ENCODE peak calls at places on chromosomes 3 and 15, in seven cellular contexts. One of them, this sample, is unnamed. For H3K36me3, the result is how much of the 10 kb centered on the place peaks cover.

GRCh38 chr3:38214560-38214959 is 49.2 kb downstream of the OXSR1 start:
- DNase-seq in pancreas: no peak
- DNase-seq in brain microvascular endothelial cell: no peak
- DNase-seq in heart left ventricle: no peak
- DNase-seq in mucosa of descending colon: no peak
- DNase-seq in MM.1S: no peak
- DNase-seq in CD8-positive, alpha-beta memory T cell: no peak
- DNase-seq in this sample: no peak

GRCh38 chr15:86231864-86232801 is 152.5 kb downstream of the AGBL1 start:
- DNase-seq in pancreas: peak
- DNase-seq in brain microvascular endothelial cell: peak
- DNase-seq in heart left ventricle: no peak
- DNase-seq in mucosa of descending colon: peak
- DNase-seq in MM.1S: peak
- DNase-seq in CD8-positive, alpha-beta memory T cell: peak
- DNase-seq in this sample: no peak

GRCh38 chr3:52509753-52510328 is 14.7 kb downstream of the STAB1 start:
- DNase-seq in pancreas: no peak
- DNase-seq in brain microvascular endothelial cell: no peak
- DNase-seq in heart left ventricle: no peak
- DNase-seq in mucosa of descending colon: no peak
- DNase-seq in MM.1S: peak
- DNase-seq in CD8-positive, alpha-beta memory T cell: no peak
- DNase-seq in this sample: no peak

GRCh38 chr15:85128636-85129035 is 147.0 kb downstream of the PDE8A start:
- DNase-seq in pancreas: no peak
- DNase-seq in brain microvascular endothelial cell: no peak
- DNase-seq in heart left ventricle: no peak
- DNase-seq in mucosa of descending colon: no peak
- DNase-seq in MM.1S: no peak
- DNase-seq in CD8-positive, alpha-beta memory T cell: no peak
- DNase-seq in this sample: no peak

GRCh38 chr3:195868336-195868865 is 40.0 kb downstream of the TNK2 start:
- DNase-seq in pancreas: peak
- DNase-seq in brain microvascular endothelial cell: no peak
- DNase-seq in heart left ventricle: no peak
- DNase-seq in mucosa of descending colon: no peak
- DNase-seq in MM.1S: no peak
- DNase-seq in CD8-positive, alpha-beta memory T cell: no peak
- DNase-seq in this sample: no peak

GRCh38 chr3:190294030-190294429 is 28.2 kb downstream of the CLDN1 start:
- DNase-seq in pancreas: no peak
- DNase-seq in brain microvascular endothelial cell: no peak
- DNase-seq in heart left ventricle: no peak
- DNase-seq in mucosa of descending colon: no peak
- DNase-seq in MM.1S: no peak
- DNase-seq in CD8-positive, alpha-beta memory T cell: no peak
- DNase-seq in this sample: no peak

GRCh38 chr15:101494251-101494796 is 4.8 kb upstream of the PCSK6 start:
- DNase-seq in pancreas: no peak
- DNase-seq in brain microvascular endothelial cell: no peak
- DNase-seq in heart left ventricle: no peak
- DNase-seq in mucosa of descending colon: no peak
- DNase-seq in MM.1S: no peak
- DNase-seq in CD8-positive, alpha-beta memory T cell: no peak
- DNase-seq in this sample: no peak

GRCh38 chr3:56683122-56683817 is at the start of gene TASOR:
- DNase-seq in pancreas: peak
- DNase-seq in brain microvascular endothelial cell: peak
- DNase-seq in heart left ventricle: peak
- DNase-seq in mucosa of descending colon: peak
- DNase-seq in MM.1S: peak
- DNase-seq in CD8-positive, alpha-beta memory T cell: peak
- DNase-seq in this sample: peak

GRCh38 chr15:80492409-80492808 is 88.2 kb downstream of the ARNT2 start:
- DNase-seq in pancreas: no peak
- DNase-seq in brain microvascular endothelial cell: no peak
- DNase-seq in heart left ventricle: no peak
- DNase-seq in mucosa of descending colon: no peak
- DNase-seq in MM.1S: no peak
- DNase-seq in CD8-positive, alpha-beta memory T cell: no peak
- DNase-seq in this sample: no peak

GRCh38 chr15:77016321-77016695 is 21.4 kb downstream of the PSTPIP1 start:
- DNase-seq in pancreas: no peak
- DNase-seq in brain microvascular endothelial cell: no peak
- DNase-seq in heart left ventricle: no peak
- DNase-seq in mucosa of descending colon: no peak
- DNase-seq in MM.1S: no peak
- DNase-seq in CD8-positive, alpha-beta memory T cell: no peak
- DNase-seq in this sample: no peak

GRCh38 chr3:21500834-21501233 is 250.2 kb downstream of the ZNF385D start:
- DNase-seq in pancreas: no peak
- DNase-seq in brain microvascular endothelial cell: no peak
- DNase-seq in heart left ventricle: no peak
- DNase-seq in mucosa of descending colon: no peak
- DNase-seq in MM.1S: no peak
- DNase-seq in CD8-positive, alpha-beta memory T cell: no peak
- DNase-seq in this sample: no peak

GRCh38 chr3:195867631-195868335 is 40.6 kb downstream of the TNK2 start:
- DNase-seq in pancreas: peak
- DNase-seq in brain microvascular endothelial cell: no peak
- DNase-seq in heart left ventricle: no peak
- DNase-seq in mucosa of descending colon: no peak
- DNase-seq in MM.1S: no peak
- DNase-seq in CD8-positive, alpha-beta memory T cell: no peak
- DNase-seq in this sample: no peak

GRCh38 chr3:48709051-48709461 is 8.0 kb downstream of the IP6K2 start:
- DNase-seq in pancreas: no peak
- DNase-seq in brain microvascular endothelial cell: no peak
- DNase-seq in heart left ventricle: no peak
- DNase-seq in mucosa of descending colon: no peak
- DNase-seq in MM.1S: no peak
- DNase-seq in CD8-positive, alpha-beta memory T cell: no peak
- DNase-seq in this sample: no peak

GRCh38 chr3:58102976-58103447 is 94.8 kb downstream of the FLNB start:
- DNase-seq in pancreas: peak
- DNase-seq in brain microvascular endothelial cell: no peak
- DNase-seq in heart left ventricle: no peak
- DNase-seq in mucosa of descending colon: peak
- DNase-seq in MM.1S: no peak
- DNase-seq in CD8-positive, alpha-beta memory T cell: no peak
- DNase-seq in this sample: no peak

GRCh38 chr3:58101499-58102370 is 93.5 kb downstream of the FLNB start:
- DNase-seq in pancreas: peak
- DNase-seq in brain microvascular endothelial cell: no peak
- DNase-seq in heart left ventricle: no peak
- DNase-seq in mucosa of descending colon: peak
- DNase-seq in MM.1S: no peak
- DNase-seq in CD8-positive, alpha-beta memory T cell: no peak
- DNase-seq in this sample: no peak

GRCh38 chr3:58098531-58098930 is 90.3 kb downstream of the FLNB start:
- DNase-seq in pancreas: no peak
- DNase-seq in brain microvascular endothelial cell: no peak
- DNase-seq in heart left ventricle: no peak
- DNase-seq in mucosa of descending colon: no peak
- DNase-seq in MM.1S: no peak
- DNase-seq in CD8-positive, alpha-beta memory T cell: no peak
- DNase-seq in this sample: no peak

GRCh38 chr3:58102371-58102750 is 94.1 kb downstream of the FLNB start:
- DNase-seq in pancreas: no peak
- DNase-seq in brain microvascular endothelial cell: no peak
- DNase-seq in heart left ventricle: no peak
- DNase-seq in mucosa of descending colon: no peak
- DNase-seq in MM.1S: no peak
- DNase-seq in CD8-positive, alpha-beta memory T cell: no peak
- DNase-seq in this sample: no peak

DNA sequence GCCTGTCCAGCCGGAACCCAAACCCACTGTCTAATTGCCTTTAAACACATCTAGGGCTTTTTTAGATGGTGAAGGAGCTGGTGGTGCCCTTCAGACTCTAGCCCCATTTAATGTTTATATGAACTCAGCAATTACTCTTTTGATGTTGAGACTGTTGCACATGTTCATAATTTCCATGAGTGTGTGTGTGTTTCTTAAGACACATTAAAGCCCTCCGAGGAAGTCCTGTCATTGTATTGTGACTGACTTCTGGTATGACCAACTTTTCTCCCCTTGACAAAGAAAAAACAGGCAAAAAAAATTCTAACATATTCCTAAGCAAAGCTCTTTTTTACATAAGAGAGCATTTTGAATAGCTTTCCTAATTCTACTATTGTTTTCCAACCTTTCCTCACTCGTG is 91.6 kb downstream of the FLNB start:
- DNase-seq in pancreas: no peak
- DNase-seq in brain microvascular endothelial cell: no peak
- DNase-seq in heart left ventricle: no peak
- DNase-seq in mucosa of descending colon: no peak
- DNase-seq in MM.1S: no peak
- DNase-seq in CD8-positive, alpha-beta memory T cell: no peak
- DNase-seq in this sample: no peak
- H3K36me3 ChIP-seq in pancreas: under half
- H3K36me3 ChIP-seq in brain microvascular endothelial cell: half or more
- H3K36me3 ChIP-seq in heart left ventricle: half or more
- H3K36me3 ChIP-seq in mucosa of descending colon: under half
- H3K36me3 ChIP-seq in MM.1S: under half
- H3K36me3 ChIP-seq in CD8-positive, alpha-beta memory T cell: under half
- H3K36me3 ChIP-seq in this sample: half or more

DNA sequence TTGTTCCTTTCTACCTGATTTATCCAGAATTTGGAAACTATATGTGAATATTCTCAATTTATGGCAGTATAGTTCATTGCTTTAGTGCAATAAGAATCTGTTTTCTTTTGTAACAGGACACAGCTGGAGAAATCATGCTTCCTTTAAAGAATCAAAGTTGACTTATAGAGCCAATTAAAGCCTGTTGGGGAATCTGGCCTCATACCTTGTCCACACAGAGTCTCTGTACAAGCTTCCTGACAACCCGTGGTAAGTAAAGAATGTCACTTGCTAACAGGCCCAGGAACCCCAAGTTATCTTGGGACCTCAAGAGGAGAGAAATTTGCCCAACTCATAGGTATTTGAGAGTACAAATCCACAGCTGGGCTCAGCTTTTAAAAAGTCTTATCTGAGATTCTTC is 10.2 kb downstream of the ZNF445 start:
- DNase-seq in pancreas: no peak
- DNase-seq in brain microvascular endothelial cell: no peak
- DNase-seq in heart left ventricle: no peak
- DNase-seq in mucosa of descending colon: no peak
- DNase-seq in MM.1S: no peak
- DNase-seq in CD8-positive, alpha-beta memory T cell: no peak
- DNase-seq in this sample: no peak
- H3K36me3 ChIP-seq in pancreas: under half
- H3K36me3 ChIP-seq in brain microvascular endothelial cell: under half
- H3K36me3 ChIP-seq in heart left ventricle: under half
- H3K36me3 ChIP-seq in mucosa of descending colon: under half
- H3K36me3 ChIP-seq in MM.1S: under half
- H3K36me3 ChIP-seq in CD8-positive, alpha-beta memory T cell: under half
- H3K36me3 ChIP-seq in this sample: under half

GRCh38 chr3:69178838-69179739 is 56.7 kb upstream of the LMOD3 start:
- DNase-seq in pancreas: no peak
- DNase-seq in brain microvascular endothelial cell: peak
- DNase-seq in heart left ventricle: no peak
- DNase-seq in mucosa of descending colon: no peak
- DNase-seq in MM.1S: peak
- DNase-seq in CD8-positive, alpha-beta memory T cell: no peak
- DNase-seq in this sample: no peak
- H3K36me3 ChIP-seq in pancreas: under half
- H3K36me3 ChIP-seq in brain microvascular endothelial cell: under half
- H3K36me3 ChIP-seq in heart left ventricle: half or more
- H3K36me3 ChIP-seq in mucosa of descending colon: under half
- H3K36me3 ChIP-seq in MM.1S: under half
- H3K36me3 ChIP-seq in CD8-positive, alpha-beta memory T cell: under half
- H3K36me3 ChIP-seq in this sample: half or more

GRCh38 chr3:5188419-5189405 is 1.2 kb downstream of the EDEM1 start:
- DNase-seq in pancreas: peak
- DNase-seq in brain microvascular endothelial cell: no peak
- DNase-seq in heart left ventricle: no peak
- DNase-seq in mucosa of descending colon: peak
- DNase-seq in MM.1S: peak
- DNase-seq in CD8-positive, alpha-beta memory T cell: peak
- DNase-seq in this sample: peak
- H3K36me3 ChIP-seq in pancreas: under half
- H3K36me3 ChIP-seq in brain microvascular endothelial cell: under half
- H3K36me3 ChIP-seq in heart left ventricle: under half
- H3K36me3 ChIP-seq in mucosa of descending colon: under half
- H3K36me3 ChIP-seq in MM.1S: under half
- H3K36me3 ChIP-seq in CD8-positive, alpha-beta memory T cell: under half
- H3K36me3 ChIP-seq in this sample: under half

GRCh38 chr15:67202991-67203390 is 51.5 kb downstream of the AAGAB start:
- DNase-seq in pancreas: no peak
- DNase-seq in brain microvascular endothelial cell: no peak
- DNase-seq in heart left ventricle: no peak
- DNase-seq in mucosa of descending colon: no peak
- DNase-seq in MM.1S: no peak
- DNase-seq in CD8-positive, alpha-beta memory T cell: no peak
- DNase-seq in this sample: no peak

GRCh38 chr15:67199391-67199790 is 55.1 kb downstream of the AAGAB start:
- DNase-seq in pancreas: no peak
- DNase-seq in brain microvascular endothelial cell: no peak
- DNase-seq in heart left ventricle: no peak
- DNase-seq in mucosa of descending colon: no peak
- DNase-seq in MM.1S: no peak
- DNase-seq in CD8-positive, alpha-beta memory T cell: no peak
- DNase-seq in this sample: no peak

GRCh38 chr15:67202091-67202490 is 52.4 kb downstream of the AAGAB start:
- DNase-seq in pancreas: no peak
- DNase-seq in brain microvascular endothelial cell: no peak
- DNase-seq in heart left ventricle: no peak
- DNase-seq in mucosa of descending colon: no peak
- DNase-seq in MM.1S: no peak
- DNase-seq in CD8-positive, alpha-beta memory T cell: no peak
- DNase-seq in this sample: no peak

GRCh38 chr15:67199881-67200763 is 54.3 kb downstream of the AAGAB start:
- DNase-seq in pancreas: no peak
- DNase-seq in brain microvascular endothelial cell: no peak
- DNase-seq in heart left ventricle: no peak
- DNase-seq in mucosa of descending colon: no peak
- DNase-seq in MM.1S: no peak
- DNase-seq in CD8-positive, alpha-beta memory T cell: no peak
- DNase-seq in this sample: no peak

DNA sequence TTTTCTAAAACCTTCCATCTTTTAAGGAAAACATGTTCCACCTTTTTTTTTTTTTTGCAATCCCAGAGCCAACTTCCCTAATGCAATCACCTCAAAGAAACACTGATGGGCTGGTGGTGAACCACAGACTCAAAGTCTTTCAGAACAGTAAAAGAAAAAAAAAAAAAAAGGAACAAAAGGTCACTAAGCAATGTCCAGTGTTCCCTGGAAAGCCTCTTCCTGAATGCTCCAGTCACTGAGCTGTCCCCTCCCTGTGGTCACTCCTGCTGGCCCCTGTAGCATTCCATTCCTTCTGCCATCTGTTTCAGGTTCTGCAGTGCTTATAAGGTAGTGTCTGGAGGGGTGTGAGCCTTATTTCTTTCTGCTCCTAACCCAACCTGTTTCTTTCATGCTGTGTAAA is 53.3 kb downstream of the AAGAB start:
- DNase-seq in pancreas: no peak
- DNase-seq in brain microvascular endothelial cell: no peak
- DNase-seq in heart left ventricle: no peak
- DNase-seq in mucosa of descending colon: no peak
- DNase-seq in MM.1S: no peak
- DNase-seq in CD8-positive, alpha-beta memory T cell: no peak
- DNase-seq in this sample: no peak
- H3K36me3 ChIP-seq in pancreas: under half
- H3K36me3 ChIP-seq in brain microvascular endothelial cell: under half
- H3K36me3 ChIP-seq in heart left ventricle: under half
- H3K36me3 ChIP-seq in mucosa of descending colon: under half
- H3K36me3 ChIP-seq in MM.1S: under half
- H3K36me3 ChIP-seq in CD8-positive, alpha-beta memory T cell: under half
- H3K36me3 ChIP-seq in this sample: under half

GRCh38 chr3:59829527-59829926 is 779.7 kb upstream of the CFAP20DC start:
- DNase-seq in pancreas: no peak
- DNase-seq in brain microvascular endothelial cell: no peak
- DNase-seq in heart left ventricle: no peak
- DNase-seq in mucosa of descending colon: no peak
- DNase-seq in MM.1S: no peak
- DNase-seq in CD8-positive, alpha-beta memory T cell: no peak
- DNase-seq in this sample: no peak
- H3K36me3 ChIP-seq in pancreas: under half
- H3K36me3 ChIP-seq in brain microvascular endothelial cell: under half
- H3K36me3 ChIP-seq in heart left ventricle: under half
- H3K36me3 ChIP-seq in mucosa of descending colon: under half
- H3K36me3 ChIP-seq in MM.1S: under half
- H3K36me3 ChIP-seq in CD8-positive, alpha-beta memory T cell: under half
- H3K36me3 ChIP-seq in this sample: under half